ENCODE peak calls at places on chromosomes 13 and 19, in seven cellular contexts. A, K, T, D, G, I and X are unnamed samples.

GRCh38 chr13:27182844-27183497 is 11.4 kb upstream of the USP12 start:
- DNase-seq in A (peak), D (no peak), K (peak), T (peak), I (no peak), G (peak), X (peak)

GRCh38 chr13:100707818-100708740 is 33.5 kb upstream of the TMTC4 start:
- DNase-seq in T (peak), G (no peak), I (no peak), A (no peak), D (no peak), K (peak), X (no peak)

GRCh38 chr13:27978301-27978968 is 9.3 kb upstream of the CDX2 start:
- DNase-seq in G (no peak), K (no peak), I (no peak), T (no peak), A (no peak), D (no peak), X (no peak)

GRCh38 chr19:4633140-4633967 is 6.0 kb upstream of the TNFAIP8L1 start:
- DNase-seq in A (no peak), D (no peak), K (peak), I (peak), T (peak), G (peak), X (peak)

GRCh38 chr13:25733061-25733491 is 318.7 kb downstream of the SHISA2 start:
- DNase-seq in T (peak), I (no peak), A (no peak), G (no peak), D (no peak), K (peak), X (peak)

GRCh38 chr13:43122706-43123268 is 99.4 kb downstream of the DNAJC15 start:
- DNase-seq in T (no peak), A (no peak), I (no peak), G (no peak), D (no peak), K (no peak), X (no peak)

GRCh38 chr13:86399572-86399971 is 600.4 kb upstream of the SLITRK6 start:
- DNase-seq in K (no peak), A (no peak), D (no peak), T (no peak), G (no peak), I (no peak), X (no peak)

GRCh38 chr19:4123615-4124568 is at the start of gene MAP2K2:
- DNase-seq in G (peak), D (peak), I (peak), A (peak), K (peak), T (peak), X (peak)

GRCh38 chr19:10580979-10581631 is 6.0 kb downstream of the AP1M2 start:
- DNase-seq in K (peak), D (peak), G (peak), I (peak), T (peak), A (peak), X (peak)

GRCh38 chr19:39825093-39825463 is 8.9 kb downstream of the DYRK1B start:
- DNase-seq in T (no peak), G (no peak), D (no peak), I (no peak), K (no peak), A (no peak), X (no peak)

GRCh38 chr19:46745521-46746280 is at the start of gene FKRP:
- DNase-seq in I (peak), G (no peak), K (no peak), A (no peak), D (no peak), T (no peak), X (no peak)

DNA sequence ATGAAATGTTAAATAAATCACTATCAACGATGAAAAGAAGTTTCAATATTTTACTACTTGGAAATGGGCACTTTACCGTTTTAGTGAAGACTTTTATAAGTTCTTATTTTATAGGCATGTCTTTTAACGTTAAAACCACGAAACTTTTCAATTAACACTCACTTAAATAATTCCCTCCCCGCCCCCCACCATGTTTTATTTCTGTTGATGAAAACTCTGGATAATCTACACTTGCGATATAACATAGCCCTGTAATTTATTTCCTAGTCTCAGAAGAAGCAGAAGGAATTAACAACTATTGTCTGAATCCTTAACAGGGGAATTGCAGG is 343 bp upstream of the ZNF285 start:
- DNase-seq in I (no peak), T (no peak), K (no peak), D (no peak), A (no peak), G (no peak), X (no peak)
- H3K4me3 ChIP-seq in I (no peak), T (peak), K (peak), D (peak), A (peak), G (no peak), X (peak)

DNA sequence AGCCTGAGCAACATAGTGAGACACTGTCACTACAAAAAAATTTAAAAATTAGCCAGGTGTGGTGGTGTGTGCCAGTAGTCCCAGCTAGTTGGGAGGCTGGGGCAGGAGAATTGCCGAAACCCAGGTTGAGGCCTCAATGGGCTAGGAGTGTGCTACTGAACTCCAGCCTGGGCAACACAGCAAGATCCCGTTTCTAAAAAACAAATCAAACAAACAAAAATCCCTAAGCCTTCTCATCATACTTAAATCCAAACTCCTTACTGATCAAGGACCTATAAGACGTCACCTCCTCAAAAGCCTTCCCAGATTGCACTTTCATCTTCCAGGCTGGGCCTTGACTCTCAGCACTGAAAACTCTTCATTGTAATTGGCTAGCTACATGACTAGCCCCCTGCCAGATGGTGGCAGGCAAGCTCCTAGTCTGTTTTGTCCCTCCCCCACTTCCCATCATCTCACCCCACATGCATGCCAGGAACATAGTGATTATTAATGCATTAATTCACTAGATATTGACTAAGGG is 17.5 kb upstream of the NANOS3 start:
- DNase-seq in K (peak), I (no peak), A (no peak), G (no peak), D (no peak), T (peak), X (peak)
- TF ChIP-seq CTCF in K (no peak), I (peak), A (no peak), G (no peak), D (no peak), T (no peak), X (peak)

DNA sequence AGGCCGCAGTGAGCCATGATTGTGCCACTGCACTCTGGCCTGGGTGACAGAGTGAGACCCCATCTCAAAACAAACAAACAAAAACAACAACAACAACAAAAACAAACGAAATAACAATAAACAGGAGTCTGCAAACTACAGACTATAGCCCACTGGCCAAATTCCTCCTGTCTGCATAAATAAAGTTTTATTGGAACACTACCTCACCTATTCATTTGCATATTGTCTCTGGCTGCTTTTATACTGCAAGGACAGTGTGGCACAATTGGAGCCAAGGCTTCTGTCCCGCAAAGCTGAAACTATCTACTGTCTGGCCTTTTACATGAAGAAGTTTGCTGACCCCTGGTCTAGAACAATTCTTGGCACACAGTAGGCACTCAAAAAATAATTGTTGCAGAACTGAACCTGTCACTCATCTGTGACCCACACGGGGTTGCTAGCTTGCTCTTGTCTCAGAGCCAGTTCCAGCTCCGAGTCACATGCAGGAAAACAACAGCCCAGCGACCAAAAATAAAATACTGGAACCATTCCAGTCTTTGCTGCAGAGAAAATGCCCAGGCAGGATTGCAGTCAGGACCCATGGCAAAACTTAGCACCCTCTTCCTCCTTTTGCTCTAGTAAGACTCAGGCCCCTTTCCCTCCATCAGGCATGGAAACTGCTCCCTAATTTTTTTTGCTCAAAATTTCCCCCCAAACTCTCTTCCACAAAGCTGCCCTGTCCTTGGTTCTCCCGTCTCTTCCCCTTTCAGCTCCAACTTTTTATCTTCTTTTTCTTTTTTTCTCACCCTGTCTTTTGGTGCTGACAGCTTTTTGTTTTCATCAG is 4.8 kb upstream of the MYH14 start:
- DNase-seq in A (no peak), G (no peak), D (no peak), I (no peak), T (no peak), K (no peak), X (no peak)
- H3K4me3 ChIP-seq in A (no peak), G (no peak), D (no peak), I (no peak), T (no peak), K (no peak), X (no peak)

DNA sequence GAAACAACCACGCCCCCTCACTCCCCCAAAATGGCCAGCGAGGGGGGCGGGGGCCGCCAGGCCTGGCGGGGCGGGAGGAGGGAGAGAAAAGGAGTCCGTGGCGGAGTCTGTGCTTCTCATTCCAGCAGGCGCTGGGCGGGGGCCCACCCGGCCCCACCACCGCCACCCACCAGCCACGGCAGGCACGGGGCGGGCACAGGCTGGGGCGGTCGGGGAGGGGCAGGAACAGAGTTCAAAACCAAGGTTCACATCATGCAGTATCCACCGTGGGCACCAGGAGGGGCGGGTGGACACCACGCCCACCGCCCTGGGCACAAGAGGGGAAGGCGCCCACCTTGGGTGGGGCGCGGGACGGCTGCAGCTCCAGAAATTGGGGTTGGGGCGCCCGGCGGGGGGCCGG is 12.8 kb downstream of the DPF1 start:
- DNase-seq in T (no peak), G (no peak), D (no peak), A (no peak), K (no peak), I (no peak), X (no peak)
- TF ChIP-seq CTCF in T (no peak), G (no peak), D (no peak), A (peak), K (no peak), I (no peak), X (no peak)

DNA sequence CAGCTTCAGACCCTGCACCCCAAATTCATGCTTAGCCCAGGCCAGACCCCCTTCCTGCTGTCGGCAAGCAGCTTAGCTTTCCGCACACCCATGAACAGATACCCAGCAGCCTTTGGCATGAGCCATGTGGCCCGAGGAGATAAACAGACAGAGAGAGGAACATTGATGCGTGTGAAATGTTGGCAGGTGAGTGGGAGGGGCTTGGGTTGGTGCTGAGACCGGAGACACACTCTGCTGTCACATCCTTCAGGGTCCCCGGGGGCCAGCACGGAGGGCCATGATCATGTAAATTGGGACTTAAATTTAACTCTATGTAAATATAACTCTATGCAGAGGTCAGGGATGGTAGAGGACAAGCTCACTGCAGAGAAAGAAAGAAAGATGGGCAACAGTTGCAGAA is 1.5 kb downstream of the CD22 start:
- DNase-seq in A (no peak), G (no peak), I (peak), T (no peak), K (no peak), D (no peak), X (no peak)
- H3K4me3 ChIP-seq in A (no peak), G (no peak), I (peak), T (no peak), K (no peak), D (no peak), X (no peak)

GRCh38 chr13:31629085-31629785 is 110.1 kb upstream of the RXFP2 start:
- DNase-seq in T (peak), D (no peak), I (no peak), A (no peak), G (no peak), K (peak), X (peak)
- TF ChIP-seq CTCF in T (no peak), D (no peak), I (no peak), A (no peak), G (no peak), K (no peak), X (no peak)

GRCh38 chr19:17629760-17630159 is 58.4 kb downstream of the UNC13A start:
- DNase-seq in D (no peak), I (no peak), T (no peak), A (no peak), G (no peak), K (no peak), X (no peak)
- H3K4me3 ChIP-seq in D (no peak), I (no peak), T (no peak), A (no peak), G (no peak), K (no peak), X (no peak)

DNA sequence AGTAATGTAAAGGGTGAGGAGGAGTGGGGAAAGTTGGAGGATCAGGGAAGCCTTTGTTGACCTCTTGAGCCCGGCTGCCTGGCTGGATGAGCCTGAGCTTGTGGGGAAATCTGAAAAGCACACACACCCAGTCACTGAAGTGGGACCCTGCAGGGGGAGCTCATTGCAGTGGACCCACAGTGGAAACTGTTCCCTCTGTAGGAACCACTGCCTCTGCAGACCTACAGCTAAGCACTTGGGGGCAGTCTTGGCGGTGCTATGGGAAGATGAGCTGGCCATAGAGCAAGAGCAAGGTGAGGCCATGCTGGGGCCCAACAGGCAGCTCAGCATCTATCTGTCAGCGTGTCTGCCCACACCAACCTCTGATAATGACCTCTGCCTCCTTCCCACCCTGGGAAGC is 294.8 kb downstream of the TSHZ3 start:
- DNase-seq in T (peak), I (peak), G (no peak), K (peak), D (no peak), A (no peak), X (peak)
- TF ChIP-seq CTCF in T (peak), I (peak), G (peak), K (peak), D (no peak), A (peak), X (peak)

GRCh38 chr13:46140044-46140443 is 35.2 kb upstream of the CPB2 start:
- DNase-seq in K (no peak), D (no peak), I (no peak), A (no peak), G (no peak), T (no peak), X (no peak)

GRCh38 chr13:46137627-46138026 is 32.8 kb upstream of the CPB2 start:
- DNase-seq in D (no peak), T (no peak), K (no peak), G (no peak), A (no peak), I (no peak), X (no peak)

GRCh38 chr13:46134961-46135522 is 30.2 kb upstream of the CPB2 start:
- DNase-seq in I (no peak), G (no peak), A (no peak), K (no peak), D (no peak), T (no peak), X (no peak)

GRCh38 chr13:46134494-46134893 is 29.7 kb upstream of the CPB2 start:
- DNase-seq in T (no peak), G (no peak), I (no peak), K (no peak), D (no peak), A (no peak), X (no peak)

DNA sequence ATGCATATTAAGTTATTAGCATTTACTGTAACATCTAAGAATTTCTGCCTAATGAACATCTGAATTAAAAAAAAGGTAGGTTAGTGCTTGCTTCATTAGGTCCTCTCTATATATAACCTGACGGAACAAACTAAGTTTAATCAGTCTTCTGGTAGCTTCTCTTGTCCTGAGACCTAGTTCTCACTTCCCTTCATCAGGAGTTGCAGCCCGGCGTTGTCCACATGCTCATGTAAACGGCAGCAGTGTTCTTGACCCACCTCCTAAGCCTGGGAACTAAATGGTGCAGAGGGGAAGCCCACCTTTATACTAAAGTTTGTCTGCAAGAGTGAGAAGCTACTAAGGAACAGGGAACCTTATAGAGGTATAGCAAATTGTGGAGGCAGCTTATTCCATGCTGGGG is 31.9 kb upstream of the CPB2 start:
- DNase-seq in K (no peak), I (no peak), D (no peak), G (no peak), T (no peak), A (no peak), X (no peak)
- H3K4me3 ChIP-seq in K (no peak), I (no peak), D (no peak), G (no peak), T (no peak), A (no peak), X (no peak)

DNA sequence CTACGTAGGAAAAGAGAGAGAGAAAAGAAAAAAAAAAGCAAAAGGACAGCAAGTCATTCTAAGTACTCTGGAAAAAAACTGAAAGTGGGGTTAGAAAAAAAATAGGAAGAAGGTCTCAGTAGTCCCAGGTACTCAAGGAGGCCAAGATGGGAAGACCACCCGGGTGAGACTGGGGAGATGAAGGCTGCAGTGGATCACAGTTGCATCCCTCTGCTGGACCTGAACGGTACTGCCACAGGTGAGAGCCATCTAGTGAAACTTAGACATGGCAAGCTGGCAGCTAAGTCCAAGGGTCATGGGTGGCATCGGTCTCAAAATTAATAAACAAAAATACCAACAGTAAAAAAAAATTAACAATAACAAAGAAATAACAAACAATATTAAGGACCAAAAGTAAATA is 41.0 kb upstream of the ZNF91 start:
- DNase-seq in K (no peak), D (no peak), G (no peak), T (no peak), A (no peak), I (peak), X (no peak)
- TF ChIP-seq CTCF in K (peak), D (no peak), G (no peak), T (peak), A (peak), I (peak), X (no peak)